ENCODE peak calls at places on chromosomes 11 and 22, in six cellular contexts. S is SK-N-SH, Y is K562, K is HCT116, O is GM23338, Z is GM12878. E is an unnamed sample.
A peak's percentile ranks its signal among the peaks of the same experiment; 100 is the strongest.

GRCh38 chr11:117657801-117658200 is 139.2 kb downstream of the DSCAML1 start:
- DNase-seq in S (no peak), Y (no peak), K (no peak), O (no peak), Z (no peak), E (no peak)

GRCh38 chr22:44341431-44342346 is 28.9 kb upstream of the SHISAL1 start:
- DNase-seq in S (peak; percentile 84), Y (no peak), K (no peak), O (no peak), Z (no peak), E (no peak)

GRCh38 chr11:130314749-130315285 is at the start of gene ZBTB44:
- DNase-seq in S (peak; percentile 98), Y (peak; percentile 92), K (peak; percentile 72), O (peak; percentile 91), Z (peak; percentile 74), E (peak; percentile 45)

GRCh38 chr11:128424867-128425285 is 162.5 kb downstream of the ETS1 start:
- DNase-seq in S (peak; percentile 37), Y (no peak), K (no peak), O (no peak), Z (no peak), E (no peak)

GRCh38 chr11:36743039-36743438 is 145.0 kb upstream of the RAG2 start:
- DNase-seq in S (no peak), Y (no peak), K (no peak), O (no peak), Z (no peak), E (no peak)

GRCh38 chr11:125079151-125079877 is 16.2 kb downstream of the SLC37A2 start:
- DNase-seq in S (no peak), Y (no peak), K (no peak), O (no peak), Z (no peak), E (no peak)

GRCh38 chr22:39282642-39283311 is 36.6 kb downstream of the RPL3 start:
- DNase-seq in S (no peak), Y (peak; percentile 53), K (no peak), O (no peak), Z (no peak), E (no peak)

GRCh38 chr11:1772270-1773130 is 8.8 kb upstream of the CTSD start:
- DNase-seq in S (no peak), Y (peak; percentile 92), K (peak; percentile 62), O (peak; percentile 79), Z (no peak), E (peak; percentile 87)

GRCh38 chr11:110069158-110069737 is 23.9 kb upstream of the ZC3H12C start:
- DNase-seq in S (no peak), Y (peak; percentile 80), K (peak; percentile 3), O (no peak), Z (no peak), E (no peak)

GRCh38 chr11:2186669-2187266 is 15.2 kb upstream of the TH start:
- DNase-seq in S (peak; percentile 80), Y (peak; percentile 18), K (peak; percentile 51), O (peak; percentile 71), Z (no peak), E (no peak)

GRCh38 chr22:17549655-17550054 is 13.6 kb upstream of the SLC25A18 start:
- DNase-seq in S (no peak), Y (no peak), K (no peak), O (no peak), Z (no peak), E (no peak)

GRCh38 chr22:17549183-17549582 is 14.1 kb upstream of the SLC25A18 start:
- DNase-seq in S (no peak), Y (no peak), K (no peak), O (no peak), Z (no peak), E (no peak)

GRCh38 chr22:17554814-17555213 is 8.5 kb upstream of the SLC25A18 start:
- DNase-seq in S (no peak), Y (no peak), K (no peak), O (no peak), Z (no peak), E (no peak)

GRCh38 chr22:17548756-17549035 is 14.6 kb upstream of the SLC25A18 start:
- DNase-seq in S (no peak), Y (no peak), K (no peak), O (no peak), Z (no peak), E (no peak)

DNA sequence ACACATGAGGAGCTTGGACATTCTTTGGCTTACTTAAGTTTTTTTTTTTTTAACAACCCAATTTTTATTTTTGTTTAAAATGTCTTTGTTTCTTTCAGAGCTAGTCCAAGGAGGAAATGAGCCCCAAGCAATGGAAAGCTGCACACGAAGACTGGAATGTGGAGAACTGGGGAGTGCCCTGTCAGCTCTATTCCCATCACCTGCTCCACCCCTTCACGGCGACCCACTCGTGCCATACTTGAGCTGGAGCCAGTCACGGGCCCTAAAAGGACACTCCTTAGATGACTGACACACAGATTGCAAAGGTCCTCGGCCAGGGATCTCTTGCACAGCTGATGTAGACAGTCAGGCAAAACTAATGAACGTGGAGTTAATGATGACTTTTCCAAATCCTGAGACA is 10.6 kb upstream of the SLC25A18 start:
- DNase-seq in S (no peak), Y (no peak), K (no peak), O (no peak), Z (no peak), E (no peak)
- H3K36me3 ChIP-seq in S (no peaks in the 10 kb centered on the region), Y (no peaks in the 10 kb centered on the region), K (no peaks in the 10 kb centered on the region), O (peaks cover 69% of the 10 kb centered on the region), Z (no peaks in the 10 kb centered on the region), E (no peaks in the 10 kb centered on the region)

GRCh38 chr11:120198787-120199469 is 11.9 kb upstream of the OAF start:
- DNase-seq in S (no peak), Y (no peak), K (no peak), O (no peak), Z (no peak), E (no peak)

GRCh38 chr11:120199613-120200012 is 11.2 kb upstream of the OAF start:
- DNase-seq in S (no peak), Y (no peak), K (no peak), O (peak; percentile 55), Z (no peak), E (no peak)

GRCh38 chr11:120197977-120198376 is 12.9 kb upstream of the OAF start:
- DNase-seq in S (peak; percentile 56), Y (no peak), K (no peak), O (peak; percentile 46), Z (no peak), E (no peak)

GRCh38 chr11:120197254-120197891 is 13.5 kb upstream of the OAF start:
- DNase-seq in S (peak; percentile 62), Y (no peak), K (no peak), O (peak; percentile 55), Z (no peak), E (no peak)

GRCh38 chr11:120198403-120198786 is 12.4 kb upstream of the OAF start:
- DNase-seq in S (no peak), Y (no peak), K (no peak), O (no peak), Z (no peak), E (no peak)
- TF ChIP-seq REST in S (no peak), Y (no peak), K (no peak), O (no peak), Z (no peak), E (no peak)

GRCh38 chr22:36341640-36342041 is 46.1 kb downstream of the MYH9 start:
- DNase-seq in S (no peak), Y (no peak), K (no peak), O (no peak), Z (no peak), E (no peak)
- TF ChIP-seq POLR2AphosphoS5 in S (no peak), Y (no peak), K (no peak), O (no peak), Z (no peak), E (no peak)

GRCh38 chr22:19448076-19448607 is 631 bp upstream of the C22orf39 start:
- DNase-seq in S (peak; percentile 76), Y (peak; percentile 72), K (no peak), O (peak; percentile 60), Z (no peak), E (no peak)

GRCh38 chr22:19447388-19448075 is at the start of gene C22orf39:
- DNase-seq in S (peak; percentile 98), Y (peak; percentile 99), K (peak; percentile 82), O (peak; percentile 98), Z (peak; percentile 67), E (peak; percentile 54)

GRCh38 chr22:19449422-19449767 is 1.9 kb upstream of the C22orf39 start:
- DNase-seq in S (no peak), Y (no peak), K (no peak), O (no peak), Z (no peak), E (no peak)

GRCh38 chr22:19450363-19451175 is 3.1 kb upstream of the C22orf39 start:
- DNase-seq in S (no peak), Y (no peak), K (no peak), O (no peak), Z (no peak), E (no peak)

DNA sequence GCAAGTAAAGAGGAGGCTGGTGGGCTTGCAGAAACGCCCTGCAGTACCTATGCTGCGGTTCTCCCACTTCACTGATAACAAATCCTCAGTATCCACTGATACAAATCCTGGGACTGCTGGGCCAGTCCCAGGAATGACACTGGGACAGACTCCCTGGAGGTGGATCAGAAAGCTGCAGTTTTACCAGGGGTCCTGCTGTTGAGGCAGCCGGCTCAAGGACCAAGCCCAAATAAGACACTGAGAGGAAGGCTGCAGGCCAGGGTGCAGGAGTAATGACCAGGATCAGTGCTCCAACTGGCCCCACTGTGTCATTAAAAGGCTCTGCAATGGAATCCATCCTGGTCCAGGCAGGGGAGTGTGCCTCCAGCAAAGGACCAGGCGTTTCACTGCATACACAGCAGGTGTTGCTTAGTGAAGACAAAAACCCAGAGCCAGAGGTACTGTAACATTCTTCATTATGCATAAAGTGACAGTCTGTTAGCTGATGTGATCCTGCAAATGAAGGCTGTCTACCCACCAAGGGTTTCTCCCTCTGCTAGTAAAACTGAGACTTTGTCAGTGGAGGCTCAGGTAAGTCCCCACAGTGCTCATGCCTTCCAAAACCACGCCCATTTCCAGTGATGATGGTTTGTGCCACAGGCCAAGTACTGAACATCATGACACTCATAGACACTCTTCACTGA is 1.4 kb upstream of the C22orf39 start:
- DNase-seq in S (no peak), Y (no peak), K (no peak), O (no peak), Z (no peak), E (no peak)
- H3K36me3 ChIP-seq in S (peaks cover 56% of the 10 kb centered on the region), Y (peaks cover 86% of the 10 kb centered on the region), K (peaks cover 29% of the 10 kb centered on the region), O (peaks cover 11% of the 10 kb centered on the region), Z (peaks cover 12% of the 10 kb centered on the region), E (no peaks in the 10 kb centered on the region)

DNA sequence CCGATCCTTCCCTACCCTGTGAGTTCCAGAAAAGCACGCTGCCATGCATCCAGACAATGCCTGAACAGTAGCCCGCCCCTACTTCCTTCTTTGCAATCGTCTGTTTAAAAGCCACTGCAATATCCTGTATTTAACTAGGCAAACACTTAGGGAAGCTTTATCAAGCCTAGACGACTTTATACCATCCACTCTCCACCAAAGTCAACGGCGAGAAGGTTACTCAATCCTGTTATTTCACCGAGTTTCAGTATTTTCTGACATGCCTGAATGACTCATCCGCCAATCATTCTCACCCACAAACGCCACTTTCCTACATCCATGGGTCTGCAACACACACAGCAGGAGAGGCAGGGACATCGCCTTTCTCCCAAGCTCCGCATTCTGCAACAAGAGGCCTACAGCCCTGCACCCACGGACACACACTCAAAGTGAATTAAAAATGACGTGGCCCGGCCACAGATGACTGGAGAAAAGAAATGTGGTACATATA is 9.3 kb downstream of the CELSR1 start:
- DNase-seq in S (no peak), Y (peak; percentile 32), K (peak; percentile 69), O (no peak), Z (no peak), E (no peak)
- TF ChIP-seq REST in S (no peak), Y (no peak), K (no peak), O (no peak), Z (no peak), E (no peak)